ENCODE peak calls at places on chromosomes 4 and X, in five cellular contexts. G is stomach, D is testis, V is adrenal gland, J is PC-9. U is an unnamed sample.

GRCh38 chr4:141486375-141486997 is 149.9 kb upstream of the IL15 start:
- DNase-seq in G (no peak), J (no peak), V (no peak), D (no peak), U (no peak)

GRCh38 chrX:22124098-22124497 is 92.0 kb downstream of the PHEX start:
- DNase-seq in J (peak), V (no peak), D (no peak), G (no peak), U (no peak)

GRCh38 chr4:8528713-8529112 is 51.5 kb upstream of the GPR78 start:
- DNase-seq in V (no peak), D (no peak), J (peak), G (no peak), U (no peak)

GRCh38 chrX:131397891-131398290 is 108.8 kb upstream of the IGSF1 start:
- DNase-seq in D (no peak), V (no peak), G (no peak), J (no peak), U (no peak)

GRCh38 chr4:81260443-81261102 is 45.6 kb upstream of the PRKG2 start:
- DNase-seq in G (no peak), D (no peak), J (no peak), V (no peak), U (no peak)

GRCh38 chr4:39237179-39237578 is 54.9 kb downstream of the WDR19 start:
- DNase-seq in D (no peak), G (no peak), V (no peak), J (no peak), U (no peak)

GRCh38 chr4:23333946-23334878 is 555.6 kb downstream of the PPARGC1A start:
- DNase-seq in V (peak), G (no peak), J (peak), D (no peak), U (no peak)

GRCh38 chr4:2494992-2495391 is 26.1 kb downstream of the RNF4 start:
- DNase-seq in D (no peak), G (no peak), J (no peak), V (no peak), U (no peak)

GRCh38 chrX:37504991-37505390 is 66.5 kb upstream of the LANCL3 start:
- DNase-seq in G (no peak), J (no peak), D (no peak), V (no peak), U (no peak)

GRCh38 chr4:74395633-74396032 is 30.7 kb downstream of the EREG start:
- DNase-seq in G (no peak), J (no peak), D (no peak), V (no peak), U (no peak)

GRCh38 chrX:644304-645023 is 13.9 kb downstream of the SHOX start:
- DNase-seq in D (no peak), V (no peak), J (no peak), G (no peak), U (no peak)

GRCh38 chr4:11748169-11748872 is 319.6 kb upstream of the HS3ST1 start:
- DNase-seq in G (no peak), D (no peak), V (peak), J (no peak), U (no peak)

GRCh38 chr4:77819409-77819835 is 254 bp upstream of the CNOT6L start:
- DNase-seq in G (no peak), J (no peak), V (no peak), D (peak), U (no peak)

GRCh38 chr4:77820836-77821561 is 1.8 kb upstream of the CNOT6L start:
- DNase-seq in J (no peak), G (no peak), D (no peak), V (peak), U (no peak)

GRCh38 chr4:77818667-77819408 is at the start of gene CNOT6L:
- DNase-seq in D (peak), V (peak), G (peak), J (no peak), U (peak)

GRCh38 chr4:77821775-77822174 is 2.6 kb upstream of the CNOT6L start:
- DNase-seq in G (no peak), D (no peak), V (no peak), J (no peak), U (no peak)

DNA sequence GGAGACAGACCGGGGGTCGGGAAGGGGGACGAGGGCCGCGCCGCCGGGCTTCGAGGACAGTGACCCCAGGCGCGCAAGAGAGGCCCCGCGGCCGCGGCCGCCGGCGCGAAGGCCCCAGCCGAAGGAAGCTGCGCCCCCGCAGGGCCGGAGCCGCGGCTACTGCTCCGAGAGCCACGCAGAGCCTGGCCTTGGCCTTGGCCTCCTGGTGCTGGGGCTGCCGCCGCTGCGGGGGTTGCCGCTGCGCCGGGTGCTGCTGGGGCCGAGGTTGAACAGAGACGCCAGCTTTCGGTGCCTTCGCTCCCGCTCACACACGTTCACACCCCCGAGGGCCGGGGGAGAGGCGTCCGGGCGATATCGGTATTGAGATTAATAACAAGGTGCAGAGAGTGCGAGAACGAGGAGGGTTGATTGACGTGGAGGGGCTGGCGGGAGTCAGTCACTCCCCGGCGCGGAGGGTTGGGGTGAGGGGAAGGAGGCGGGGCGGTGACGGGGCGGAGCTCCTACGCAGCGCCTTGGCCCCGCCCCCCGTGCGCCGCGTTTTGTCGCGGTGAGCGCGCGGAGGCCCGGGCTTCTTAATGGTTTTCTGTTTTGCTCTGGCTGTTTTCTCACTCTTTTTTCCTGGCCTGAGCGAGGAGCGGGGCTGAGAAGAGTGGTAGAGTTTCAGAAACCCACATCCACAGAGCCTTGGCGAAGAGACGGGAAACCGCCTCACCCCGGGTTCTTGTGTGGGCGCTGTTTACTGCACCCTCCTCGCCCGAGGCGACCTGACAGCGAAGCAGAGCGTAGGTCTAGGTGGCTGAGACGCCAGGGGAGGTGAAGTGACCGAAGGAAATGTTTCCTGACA is 890 bp upstream of the CNOT6L start:
- DNase-seq in V (peak), D (peak), G (peak), J (peak), U (peak)
- TF ChIP-seq CTCF in V (no peak), D (no peak), G (no peak), J (no peak), U (peak)

GRCh38 chrX:134545524-134545923 is 85.6 kb downstream of the HPRT1 start:
- DNase-seq in D (peak), V (no peak), G (no peak), J (no peak), U (no peak)

GRCh38 chrX:134544614-134545255 is 84.8 kb downstream of the HPRT1 start:
- DNase-seq in J (no peak), D (no peak), V (no peak), G (peak), U (no peak)

GRCh38 chrX:134544189-134544588 is 84.2 kb downstream of the HPRT1 start:
- DNase-seq in J (no peak), D (no peak), G (no peak), V (no peak), U (no peak)

GRCh38 chrX:134547047-134547679 is 87.2 kb downstream of the HPRT1 start:
- DNase-seq in G (no peak), V (no peak), J (no peak), D (no peak), U (no peak)

DNA sequence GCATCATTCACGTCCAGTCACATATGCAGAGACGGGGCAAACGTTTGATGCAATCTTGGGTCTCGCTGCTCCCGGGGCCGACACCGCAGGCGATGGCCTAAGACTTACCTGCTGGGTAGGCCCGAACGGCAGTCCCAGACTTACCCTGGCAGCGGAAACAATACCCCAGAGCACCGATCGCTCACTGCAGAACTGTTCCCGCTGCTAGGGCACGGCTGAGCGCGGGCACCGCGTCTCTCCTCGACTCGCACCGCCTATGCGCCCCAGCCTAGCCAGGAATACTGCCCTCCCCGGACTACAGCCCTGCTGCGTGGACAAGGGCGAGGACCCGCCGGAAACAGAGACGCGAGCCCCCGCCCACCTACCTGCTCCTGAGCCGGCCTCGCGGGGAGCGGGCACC is 86.2 kb downstream of the HPRT1 start:
- DNase-seq in G (no peak), D (no peak), V (no peak), J (no peak), U (no peak)
- H3K4me3 ChIP-seq in G (no peak), D (peak), V (no peak), J (no peak), U (no peak)

GRCh38 chrX:139560221-139560620 is 29.7 kb downstream of the F9 start:
- DNase-seq in G (no peak), J (no peak), D (no peak), V (no peak), U (no peak)
- H3K27ac ChIP-seq in G (no peak), J (no peak), D (no peak), V (no peak), U (no peak)

GRCh38 chrX:135295944-135296305 is 13.4 kb upstream of the ETDC start:
- DNase-seq in J (no peak), G (no peak), D (no peak), V (no peak), U (no peak)

DNA sequence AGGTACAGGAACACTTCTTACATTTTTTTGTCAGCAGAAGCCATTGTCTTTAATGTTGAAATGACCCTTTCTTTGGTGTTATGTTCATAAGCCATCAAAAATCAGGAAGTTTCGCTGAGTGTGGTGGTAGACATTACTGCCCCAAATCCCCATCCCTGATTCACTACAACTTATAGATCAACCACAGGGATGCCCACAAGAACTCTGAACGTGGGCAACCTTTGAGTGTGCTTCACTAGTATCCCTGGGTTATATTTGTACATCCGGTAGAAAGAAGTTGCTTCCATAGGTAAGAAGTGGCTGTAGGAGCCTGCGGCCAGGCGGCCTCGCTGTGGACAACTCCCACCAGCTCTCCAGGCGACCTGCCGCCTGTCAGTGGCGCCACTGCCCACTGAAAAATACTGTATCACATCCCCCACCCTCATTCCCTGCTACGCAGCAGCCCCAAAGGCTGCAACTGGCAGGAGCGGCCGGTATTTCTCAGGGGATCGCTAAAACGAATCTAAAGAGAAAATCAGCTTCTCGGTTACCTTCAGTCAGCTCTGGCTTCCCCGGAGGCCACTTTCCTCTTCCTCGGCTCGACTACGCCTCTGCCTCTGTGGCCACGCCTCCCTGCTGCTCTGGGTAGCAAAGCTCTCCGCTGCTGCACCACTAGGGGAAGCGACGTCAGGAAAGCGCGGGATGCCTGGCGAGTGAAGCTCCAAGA is 13.9 kb upstream of the ETDC start:
- DNase-seq in J (no peak), G (no peak), V (peak), D (peak), U (peak)
- TF ChIP-seq CTCF in J (no peak), G (no peak), V (no peak), D (no peak), U (peak)

GRCh38 chrX:19566359-19567141 is 51.2 kb upstream of the MAP3K15 start:
- DNase-seq in D (no peak), G (no peak), J (no peak), V (no peak), U (no peak)
- H3K4me3 ChIP-seq in D (no peak), G (no peak), J (no peak), V (no peak), U (no peak)

DNA sequence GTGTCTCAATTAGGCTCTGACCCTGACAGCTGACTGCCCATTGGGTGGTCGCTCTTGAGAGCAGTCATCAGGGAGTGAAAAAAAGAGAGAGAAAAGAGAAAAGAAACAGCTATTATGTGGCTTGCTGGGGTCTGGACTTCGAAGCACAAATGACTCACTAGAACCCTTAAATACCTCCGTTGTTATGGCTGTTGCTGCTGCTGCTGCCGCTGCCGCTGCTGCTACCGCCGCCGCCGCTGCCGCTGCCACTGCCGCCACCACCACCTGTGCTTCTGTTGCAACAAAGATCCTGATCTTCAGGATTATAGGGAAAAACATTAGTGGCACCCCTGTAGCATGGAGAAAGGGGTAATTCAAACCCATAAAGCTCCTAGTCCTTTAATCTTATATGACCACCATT is 70.8 kb downstream of the GSPT2 start:
- DNase-seq in V (no peak), D (no peak), G (no peak), J (no peak), U (no peak)
- H3K27ac ChIP-seq in V (no peak), D (no peak), G (no peak), J (no peak), U (no peak)

DNA sequence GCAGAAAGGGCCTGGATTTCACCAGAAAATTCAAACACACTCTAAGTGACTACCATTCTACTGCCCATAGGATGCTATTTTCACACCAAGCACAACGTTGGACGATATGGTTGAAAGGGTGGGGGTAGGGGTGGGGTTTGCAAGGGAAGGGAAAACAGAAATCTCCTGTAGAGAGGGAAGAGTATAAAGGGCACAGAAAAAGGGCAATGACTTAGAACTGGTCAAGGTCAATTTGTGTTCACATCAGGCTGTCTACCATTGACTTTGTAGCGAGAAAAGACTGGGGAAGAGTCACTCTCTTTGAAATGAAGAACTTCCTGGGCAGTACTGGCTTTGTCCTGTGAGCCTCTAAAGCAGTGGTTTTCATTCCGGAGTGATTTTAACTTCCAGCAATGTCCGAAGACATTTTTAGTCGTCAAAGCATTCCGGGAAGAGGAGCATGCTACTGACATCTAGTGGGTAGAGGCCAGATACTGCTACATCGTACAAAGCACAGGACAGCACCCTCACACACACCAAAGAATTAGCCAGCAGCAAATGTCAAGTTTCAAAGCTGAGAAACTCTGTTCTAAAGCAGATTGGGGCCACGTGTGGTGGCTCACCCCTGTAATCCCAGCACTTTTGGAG is 48.4 kb upstream of the SLC7A3 start:
- DNase-seq in J (no peak), V (peak), D (no peak), G (no peak), U (no peak)
- TF ChIP-seq CTCF in J (no peak), V (no peak), D (no peak), G (no peak), U (peak)

DNA sequence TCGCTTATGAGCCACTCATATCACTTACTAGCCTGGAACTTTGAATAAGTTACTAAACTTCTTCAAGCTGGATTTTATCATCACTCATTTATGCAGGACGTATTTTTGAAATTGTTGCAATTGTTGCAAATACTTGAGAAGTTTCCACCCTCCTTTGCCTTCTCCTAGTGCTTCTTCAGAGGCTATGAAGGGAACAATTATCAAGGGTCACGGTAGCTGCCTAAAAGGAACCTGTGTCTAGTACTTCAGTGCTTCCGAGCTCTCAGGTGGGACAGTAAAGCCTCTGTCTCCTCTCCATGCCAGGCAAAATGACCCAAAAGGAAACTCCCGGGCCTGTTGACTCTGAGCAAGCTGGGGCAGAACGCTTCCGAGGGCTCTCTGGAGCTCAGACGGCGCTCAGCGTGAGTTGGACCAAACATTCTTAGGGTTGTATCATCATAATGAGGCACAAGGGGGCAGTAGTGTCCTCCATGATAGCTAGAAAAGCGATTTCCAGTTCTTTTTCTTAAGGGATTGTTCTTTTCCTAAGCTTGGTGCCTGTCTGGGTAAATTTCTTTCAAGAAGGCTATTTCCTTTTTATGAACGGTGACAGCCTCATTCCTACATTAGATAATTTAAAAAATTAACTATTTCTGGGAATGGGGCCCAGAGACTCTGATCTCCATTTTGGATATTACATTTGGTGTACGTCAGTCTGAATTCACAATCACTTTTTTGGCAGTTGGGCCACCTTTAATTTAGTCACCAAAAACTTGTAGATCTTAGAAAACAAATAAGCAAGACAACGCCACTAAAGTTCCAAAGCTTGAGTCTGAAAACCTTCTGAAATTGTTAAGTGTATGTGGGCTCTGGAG is 73.1 kb downstream of the PACRGL start:
- DNase-seq in J (no peak), V (peak), G (peak), D (peak), U (peak)
- H3K4me3 ChIP-seq in J (no peak), V (no peak), G (no peak), D (no peak), U (no peak)

GRCh38 chr4:89301003-89301402 is 6.6 kb downstream of the GPRIN3 start:
- DNase-seq in D (no peak), G (no peak), J (no peak), V (no peak), U (no peak)

GRCh38 chr4:89303177-89303576 is 4.4 kb downstream of the GPRIN3 start:
- DNase-seq in V (peak), J (no peak), D (no peak), G (no peak), U (no peak)

GRCh38 chr4:89300060-89300459 is 7.5 kb downstream of the GPRIN3 start:
- DNase-seq in G (no peak), J (no peak), D (no peak), V (no peak), U (no peak)

GRCh38 chr4:89300490-89300889 is 7.1 kb downstream of the GPRIN3 start:
- DNase-seq in J (no peak), D (no peak), V (no peak), G (no peak), U (no peak)

GRCh38 chr4:89301902-89302301 is 5.7 kb downstream of the GPRIN3 start:
- DNase-seq in V (no peak), D (no peak), G (no peak), J (no peak), U (no peak)
- H3K27ac ChIP-seq in V (no peak), D (no peak), G (no peak), J (no peak), U (no peak)

GRCh38 chrX:115268421-115268820 is 21.1 kb upstream of the LUZP4 start:
- DNase-seq in J (no peak), D (no peak), G (no peak), V (peak), U (no peak)
- TF ChIP-seq CTCF in J (peak), D (no peak), G (no peak), V (no peak), U (peak)

U was measured in dorsolateral prefrontal cortex.